ENCODE peak calls at places on chromosomes 3 and 15, in seven cellular contexts. One of them, this sample, is unnamed.

GRCh38 chr15:90191795-90192494 is 9.2 kb upstream of the SEMA4B start:
- DNase-seq in A549: peak; percentile 92
- DNase-seq in A673: peak; percentile 51
- DNase-seq in LNCaP clone FGC: peak; percentile 58
- DNase-seq in transverse colon: peak; percentile 91
- DNase-seq in prostate gland: peak; percentile 88
- DNase-seq in left lung: peak; percentile 80
- DNase-seq in this sample: no peak

GRCh38 chr3:141840737-141841544 is 35.5 kb upstream of the ATP1B3 start:
- DNase-seq in A549: no peak
- DNase-seq in A673: no peak
- DNase-seq in LNCaP clone FGC: no peak
- DNase-seq in transverse colon: no peak
- DNase-seq in prostate gland: no peak
- DNase-seq in left lung: no peak
- DNase-seq in this sample: peak; percentile 73

GRCh38 chr3:169091196-169091595 is 572.3 kb downstream of the MECOM start:
- DNase-seq in A549: no peak
- DNase-seq in A673: peak; percentile 13
- DNase-seq in LNCaP clone FGC: no peak
- DNase-seq in transverse colon: no peak
- DNase-seq in prostate gland: no peak
- DNase-seq in left lung: no peak
- DNase-seq in this sample: peak; percentile 46

GRCh38 chr3:43723121-43723734 is 32.5 kb downstream of the ABHD5 start:
- DNase-seq in A549: peak; percentile 14
- DNase-seq in A673: no peak
- DNase-seq in LNCaP clone FGC: no peak
- DNase-seq in transverse colon: no peak
- DNase-seq in prostate gland: no peak
- DNase-seq in left lung: no peak
- DNase-seq in this sample: no peak

GRCh38 chr15:70974004-70974832 is 81.6 kb downstream of the LRRC49 start:
- DNase-seq in A549: peak; percentile 70
- DNase-seq in A673: peak; percentile 48
- DNase-seq in LNCaP clone FGC: peak; percentile 49
- DNase-seq in transverse colon: no peak
- DNase-seq in prostate gland: no peak
- DNase-seq in left lung: no peak
- DNase-seq in this sample: peak; percentile 53

GRCh38 chr3:143001034-143001368 is 369 bp upstream of the U2SURP start:
- DNase-seq in A549: no peak
- DNase-seq in A673: no peak
- DNase-seq in LNCaP clone FGC: no peak
- DNase-seq in transverse colon: no peak
- DNase-seq in prostate gland: no peak
- DNase-seq in left lung: no peak
- DNase-seq in this sample: no peak

GRCh38 chr15:60003243-60004018 is 680 bp upstream of the FOXB1 start:
- DNase-seq in A549: no peak
- DNase-seq in A673: no peak
- DNase-seq in LNCaP clone FGC: no peak
- DNase-seq in transverse colon: no peak
- DNase-seq in prostate gland: no peak
- DNase-seq in left lung: no peak
- DNase-seq in this sample: no peak

GRCh38 chr3:189502676-189503257 is 128.4 kb upstream of the TP63 start:
- DNase-seq in A549: no peak
- DNase-seq in A673: no peak
- DNase-seq in LNCaP clone FGC: no peak
- DNase-seq in transverse colon: no peak
- DNase-seq in prostate gland: no peak
- DNase-seq in left lung: no peak
- DNase-seq in this sample: no peak

GRCh38 chr3:69718832-69719231 is 20.4 kb upstream of the MITF start:
- DNase-seq in A549: no peak
- DNase-seq in A673: no peak
- DNase-seq in LNCaP clone FGC: no peak
- DNase-seq in transverse colon: no peak
- DNase-seq in prostate gland: no peak
- DNase-seq in left lung: no peak
- DNase-seq in this sample: no peak

GRCh38 chr3:38165722-38166387 is 518 bp downstream of the OXSR1 start:
- DNase-seq in A549: peak; percentile 62
- DNase-seq in A673: peak; percentile 4
- DNase-seq in LNCaP clone FGC: no peak
- DNase-seq in transverse colon: no peak
- DNase-seq in prostate gland: peak; percentile 52
- DNase-seq in left lung: peak; percentile 76
- DNase-seq in this sample: no peak

GRCh38 chr3:126131881-126132750 is 48.2 kb upstream of the SLC41A3 start:
- DNase-seq in A549: no peak
- DNase-seq in A673: no peak
- DNase-seq in LNCaP clone FGC: no peak
- DNase-seq in transverse colon: peak; percentile 4
- DNase-seq in prostate gland: no peak
- DNase-seq in left lung: peak; percentile 29
- DNase-seq in this sample: no peak

GRCh38 chr15:69679623-69680228 is 227.1 kb downstream of the RPLP1 start:
- DNase-seq in A549: no peak
- DNase-seq in A673: no peak
- DNase-seq in LNCaP clone FGC: no peak
- DNase-seq in transverse colon: no peak
- DNase-seq in prostate gland: no peak
- DNase-seq in left lung: no peak
- DNase-seq in this sample: no peak

GRCh38 chr15:98177950-98178848 is 217.7 kb downstream of the ARRDC4 start:
- DNase-seq in A549: peak; percentile 70
- DNase-seq in A673: peak; percentile 83
- DNase-seq in LNCaP clone FGC: peak; percentile 46
- DNase-seq in transverse colon: peak; percentile 29
- DNase-seq in prostate gland: peak; percentile 28
- DNase-seq in left lung: no peak
- DNase-seq in this sample: peak; percentile 72

GRCh38 chr15:68335251-68335650 is 57.7 kb downstream of the FEM1B start:
- DNase-seq in A549: peak; percentile 22
- DNase-seq in A673: no peak
- DNase-seq in LNCaP clone FGC: no peak
- DNase-seq in transverse colon: no peak
- DNase-seq in prostate gland: peak; percentile 35
- DNase-seq in left lung: no peak
- DNase-seq in this sample: no peak

GRCh38 chr3:25820816-25821486 is 31.1 kb downstream of the OXSM start:
- DNase-seq in A549: no peak
- DNase-seq in A673: peak; percentile 88
- DNase-seq in LNCaP clone FGC: no peak
- DNase-seq in transverse colon: no peak
- DNase-seq in prostate gland: no peak
- DNase-seq in left lung: no peak
- DNase-seq in this sample: no peak

GRCh38 chr15:79028411-79028964 is 62.1 kb downstream of the RASGRF1 start:
- DNase-seq in A549: peak; percentile 51
- DNase-seq in A673: peak; percentile 73
- DNase-seq in LNCaP clone FGC: peak; percentile 3
- DNase-seq in transverse colon: peak; percentile 26
- DNase-seq in prostate gland: no peak
- DNase-seq in left lung: no peak
- DNase-seq in this sample: no peak

GRCh38 chr3:195760345-195760983 is 39.7 kb downstream of the MUC20 start:
- DNase-seq in A549: no peak
- DNase-seq in A673: no peak
- DNase-seq in LNCaP clone FGC: no peak
- DNase-seq in transverse colon: no peak
- DNase-seq in prostate gland: no peak
- DNase-seq in left lung: peak; percentile 71
- DNase-seq in this sample: no peak

GRCh38 chr3:157248590-157249425 is 88.9 kb upstream of the CCNL1 start:
- DNase-seq in A549: peak; percentile 27
- DNase-seq in A673: peak; percentile 71
- DNase-seq in LNCaP clone FGC: no peak
- DNase-seq in transverse colon: no peak
- DNase-seq in prostate gland: no peak
- DNase-seq in left lung: no peak
- DNase-seq in this sample: peak; percentile 79

GRCh38 chr15:100972975-100973350 is 53.8 kb downstream of the LRRK1 start:
- DNase-seq in A549: no peak
- DNase-seq in A673: no peak
- DNase-seq in LNCaP clone FGC: no peak
- DNase-seq in transverse colon: no peak
- DNase-seq in prostate gland: no peak
- DNase-seq in left lung: no peak
- DNase-seq in this sample: no peak

GRCh38 chr15:69595009-69595825 is 142.6 kb downstream of the RPLP1 start:
- DNase-seq in A549: peak; percentile 56
- DNase-seq in A673: no peak
- DNase-seq in LNCaP clone FGC: peak; percentile 76
- DNase-seq in transverse colon: peak; percentile 15
- DNase-seq in prostate gland: no peak
- DNase-seq in left lung: peak; percentile 76
- DNase-seq in this sample: no peak

GRCh38 chr3:164927728-164928127 is 150.6 kb downstream of the SI start:
- DNase-seq in A549: no peak
- DNase-seq in A673: no peak
- DNase-seq in LNCaP clone FGC: no peak
- DNase-seq in transverse colon: no peak
- DNase-seq in prostate gland: no peak
- DNase-seq in left lung: no peak
- DNase-seq in this sample: no peak

GRCh38 chr15:87215100-87215499 is 1041.4 kb downstream of the NTRK3 start:
- DNase-seq in A549: no peak
- DNase-seq in A673: no peak
- DNase-seq in LNCaP clone FGC: no peak
- DNase-seq in transverse colon: no peak
- DNase-seq in prostate gland: no peak
- DNase-seq in left lung: no peak
- DNase-seq in this sample: no peak

GRCh38 chr15:73081321-73081958 is 29.2 kb downstream of the NEO1 start:
- DNase-seq in A549: peak; percentile 73
- DNase-seq in A673: peak; percentile 73
- DNase-seq in LNCaP clone FGC: peak; percentile 40
- DNase-seq in transverse colon: no peak
- DNase-seq in prostate gland: peak; percentile 54
- DNase-seq in left lung: no peak
- DNase-seq in this sample: peak; percentile 56

GRCh38 chr15:58115692-58116091 is 22.5 kb upstream of the AQP9 start:
- DNase-seq in A549: peak; percentile 32
- DNase-seq in A673: peak; percentile 2
- DNase-seq in LNCaP clone FGC: peak; percentile 2
- DNase-seq in transverse colon: no peak
- DNase-seq in prostate gland: no peak
- DNase-seq in left lung: no peak
- DNase-seq in this sample: no peak

GRCh38 chr3:52305926-52306325 is 10.2 kb upstream of the DNAH1 start:
- DNase-seq in A549: no peak
- DNase-seq in A673: no peak
- DNase-seq in LNCaP clone FGC: no peak
- DNase-seq in transverse colon: no peak
- DNase-seq in prostate gland: no peak
- DNase-seq in left lung: no peak
- DNase-seq in this sample: no peak

GRCh38 chr3:149936812-149937230 is 33.9 kb downstream of the PFN2 start:
- DNase-seq in A549: peak; percentile 56
- DNase-seq in A673: peak; percentile 82
- DNase-seq in LNCaP clone FGC: peak; percentile 23
- DNase-seq in transverse colon: peak; percentile 29
- DNase-seq in prostate gland: no peak
- DNase-seq in left lung: no peak
- DNase-seq in this sample: peak; percentile 45

GRCh38 chr3:64224826-64225606 is at the start of gene PRICKLE2:
- DNase-seq in A549: peak; percentile 90
- DNase-seq in A673: peak; percentile 18
- DNase-seq in LNCaP clone FGC: no peak
- DNase-seq in transverse colon: peak; percentile 57
- DNase-seq in prostate gland: no peak
- DNase-seq in left lung: peak; percentile 50
- DNase-seq in this sample: peak; percentile 68
- H3K4me3 ChIP-seq in A549: peak within 1 kb of the TSS; percentile 70
- H3K4me3 ChIP-seq in A673: no peak within 1 kb of the TSS
- H3K4me3 ChIP-seq in LNCaP clone FGC: no peak within 1 kb of the TSS
- H3K4me3 ChIP-seq in transverse colon: no peak within 1 kb of the TSS
- H3K4me3 ChIP-seq in prostate gland: no peak within 1 kb of the TSS
- H3K4me3 ChIP-seq in left lung: peak within 1 kb of the TSS; percentile 19
- H3K4me3 ChIP-seq in this sample: peak within 1 kb of the TSS; percentile 46

GRCh38 chr3:131231710-131232348 is 149.7 kb upstream of the NUDT16 start:
- DNase-seq in A549: peak; percentile 4
- DNase-seq in A673: peak; percentile 80
- DNase-seq in LNCaP clone FGC: no peak
- DNase-seq in transverse colon: no peak
- DNase-seq in prostate gland: no peak
- DNase-seq in left lung: no peak
- DNase-seq in this sample: no peak
- TF ChIP-seq CTCF in A549: no peak
- TF ChIP-seq CTCF in A673: peak; percentile 41
- TF ChIP-seq CTCF in LNCaP clone FGC: no peak
- TF ChIP-seq CTCF in transverse colon: no peak
- TF ChIP-seq CTCF in prostate gland: no peak
- TF ChIP-seq CTCF in left lung: no peak
- TF ChIP-seq CTCF in this sample: no peak

GRCh38 chr15:65413051-65413759 is 9.5 kb downstream of the IGDCC4 start:
- DNase-seq in A549: no peak
- DNase-seq in A673: no peak
- DNase-seq in LNCaP clone FGC: no peak
- DNase-seq in transverse colon: no peak
- DNase-seq in prostate gland: no peak
- DNase-seq in left lung: no peak
- DNase-seq in this sample: no peak
- H3K4me3 ChIP-seq in A549: no peak overlapping the region
- H3K4me3 ChIP-seq in A673: no peak overlapping the region
- H3K4me3 ChIP-seq in LNCaP clone FGC: no peak overlapping the region
- H3K4me3 ChIP-seq in transverse colon: no peak overlapping the region
- H3K4me3 ChIP-seq in prostate gland: no peak overlapping the region
- H3K4me3 ChIP-seq in left lung: no peak overlapping the region
- H3K4me3 ChIP-seq in this sample: no peak overlapping the region

GRCh38 chr3:59256233-59256632 is 206.4 kb upstream of the CFAP20DC start:
- DNase-seq in A549: no peak
- DNase-seq in A673: no peak
- DNase-seq in LNCaP clone FGC: no peak
- DNase-seq in transverse colon: no peak
- DNase-seq in prostate gland: no peak
- DNase-seq in left lung: no peak
- DNase-seq in this sample: no peak

GRCh38 chr3:59257506-59257905 is 207.7 kb upstream of the CFAP20DC start:
- DNase-seq in A549: no peak
- DNase-seq in A673: no peak
- DNase-seq in LNCaP clone FGC: no peak
- DNase-seq in transverse colon: no peak
- DNase-seq in prostate gland: no peak
- DNase-seq in left lung: no peak
- DNase-seq in this sample: no peak

GRCh38 chr3:59262076-59262498 is 212.3 kb upstream of the CFAP20DC start:
- DNase-seq in A549: no peak
- DNase-seq in A673: no peak
- DNase-seq in LNCaP clone FGC: no peak
- DNase-seq in transverse colon: no peak
- DNase-seq in prostate gland: no peak
- DNase-seq in left lung: no peak
- DNase-seq in this sample: no peak

GRCh38 chr3:59261009-59261408 is 211.2 kb upstream of the CFAP20DC start:
- DNase-seq in A549: no peak
- DNase-seq in A673: no peak
- DNase-seq in LNCaP clone FGC: no peak
- DNase-seq in transverse colon: no peak
- DNase-seq in prostate gland: no peak
- DNase-seq in left lung: no peak
- DNase-seq in this sample: no peak

GRCh38 chr3:59258591-59258990 is 208.8 kb upstream of the CFAP20DC start:
- DNase-seq in A549: no peak
- DNase-seq in A673: no peak
- DNase-seq in LNCaP clone FGC: no peak
- DNase-seq in transverse colon: no peak
- DNase-seq in prostate gland: no peak
- DNase-seq in left lung: no peak
- DNase-seq in this sample: no peak
- TF ChIP-seq CTCF in A549: no peak
- TF ChIP-seq CTCF in A673: no peak
- TF ChIP-seq CTCF in LNCaP clone FGC: no peak
- TF ChIP-seq CTCF in transverse colon: no peak
- TF ChIP-seq CTCF in prostate gland: no peak
- TF ChIP-seq CTCF in left lung: no peak
- TF ChIP-seq CTCF in this sample: no peak